ENCODE peak calls at places on chromosomes 16 and 17, in seven cellular contexts. O is GM03348; U is spleen; D is naive thymus-derived CD8-positive, alpha-beta T cell; R is stimulated activated CD4-positive, alpha-beta T cell treated with anti-CD3 and anti-CD28 coated beads, Interleukin-2, amount 100 ng/mL, for 48 hours; B is glomerular endothelial cell; J is activated naive CD8-positive, alpha-beta T cell treated with anti-CD3 and anti-CD28 coated beads, Interleukin-2, amount 50 U/mL, for 24 hours. Q is an unnamed sample.

GRCh38 chr17:28110184-28110583 is 67.7 kb downstream of the NLK start:
- DNase-seq in B (no peak), U (no peak), O (no peak), J (no peak), D (no peak), R (no peak), Q (no peak)

GRCh38 chr16:89919535-89920406 is 1.1 kb downstream of the MC1R start:
- DNase-seq in O (no peak), J (no peak), D (no peak), B (no peak), U (no peak), R (no peak), Q (no peak)

GRCh38 chr16:17423195-17423594 is 47.6 kb downstream of the XYLT1 start:
- DNase-seq in D (no peak), J (no peak), U (no peak), O (no peak), B (no peak), R (no peak), Q (no peak)

GRCh38 chr17:77884019-77884418 is 74.5 kb upstream of the TNRC6C start:
- DNase-seq in U (peak), J (no peak), R (no peak), D (peak), B (no peak), O (no peak), Q (no peak)

GRCh38 chr16:49801290-49801689 is 54.6 kb downstream of the ZNF423 start:
- DNase-seq in J (no peak), O (no peak), U (no peak), R (no peak), B (no peak), D (no peak), Q (no peak)

GRCh38 chr16:86044881-86045600 is 146.1 kb downstream of the IRF8 start:
- DNase-seq in D (peak), J (peak), B (no peak), U (peak), R (no peak), O (no peak), Q (no peak)

GRCh38 chr17:47941998-47942490 is 673 bp downstream of the PNPO start:
- DNase-seq in O (no peak), U (no peak), R (no peak), D (no peak), J (no peak), B (no peak), Q (no peak)

GRCh38 chr16:73321942-73322341 is 274.0 kb upstream of the ZFHX3 start:
- DNase-seq in B (no peak), J (no peak), D (no peak), O (no peak), U (no peak), R (no peak), Q (no peak)

GRCh38 chr17:64718058-64718457 is 56.0 kb upstream of the SMURF2 start:
- DNase-seq in O (no peak), D (no peak), R (no peak), U (no peak), J (no peak), B (no peak), Q (peak)

GRCh38 chr17:32490101-32490482 is 3.3 kb downstream of the CDK5R1 start:
- DNase-seq in R (no peak), B (no peak), U (peak), D (no peak), O (no peak), J (peak), Q (no peak)

GRCh38 chr16:892536-893255 is 78.1 kb downstream of the LMF1 start:
- DNase-seq in D (no peak), B (no peak), J (no peak), O (peak), U (no peak), R (no peak), Q (no peak)

GRCh38 chr17:43669971-43670644 is 8.4 kb upstream of the MEOX1 start:
- DNase-seq in O (no peak), B (no peak), D (no peak), U (no peak), R (no peak), J (no peak), Q (no peak)

GRCh38 chr16:49165025-49165424 is 116.6 kb downstream of the CBLN1 start:
- DNase-seq in O (no peak), D (no peak), U (no peak), R (no peak), J (no peak), B (no peak), Q (no peak)

GRCh38 chr16:67781548-67781921 is 24.8 kb downstream of the RANBP10 start:
- DNase-seq in D (no peak), B (no peak), O (no peak), R (no peak), J (no peak), U (no peak), Q (no peak)

GRCh38 chr17:33137411-33137810 is 145.8 kb downstream of the SPACA3 start:
- DNase-seq in R (no peak), J (no peak), B (no peak), O (no peak), U (no peak), D (no peak), Q (no peak)

GRCh38 chr17:10369239-10369638 is 3.6 kb downstream of the MYH13 start:
- DNase-seq in R (no peak), U (no peak), J (no peak), D (no peak), O (no peak), B (no peak), Q (no peak)

GRCh38 chr16:68644303-68644702 is 807 bp upstream of the CDH3 start:
- DNase-seq in O (no peak), B (no peak), J (no peak), R (no peak), D (no peak), U (no peak), Q (no peak)

GRCh38 chr16:3642397-3643094 is 11.9 kb upstream of the DNASE1 start:
- DNase-seq in D (no peak), R (no peak), O (peak), J (no peak), B (no peak), U (peak), Q (peak)

GRCh38 chr16:75116081-75116910 is at the start of gene LDHD:
- DNase-seq in D (no peak), B (no peak), U (peak), R (no peak), O (peak), J (no peak), Q (peak)

GRCh38 chr17:6677158-6677831 is 25.7 kb downstream of the C17orf100 start:
- DNase-seq in J (peak), U (no peak), D (no peak), B (no peak), O (no peak), R (no peak), Q (no peak)

GRCh38 chr17:72370819-72371218 is 250.0 kb downstream of the SOX9 start:
- DNase-seq in U (no peak), J (no peak), B (no peak), O (peak), D (no peak), R (no peak), Q (no peak)

GRCh38 chr16:83475108-83475507 is 332.7 kb upstream of the HSBP1 start:
- DNase-seq in U (no peak), B (no peak), J (no peak), R (no peak), O (no peak), D (no peak), Q (peak)

GRCh38 chr17:17941015-17941414 is 31.2 kb downstream of the TOM1L2 start:
- DNase-seq in D (no peak), B (no peak), R (no peak), U (no peak), J (no peak), O (no peak), Q (no peak)

GRCh38 chr17:74373838-74374606 is 6.7 kb downstream of the GPR142 start:
- DNase-seq in U (no peak), R (no peak), D (no peak), B (no peak), J (no peak), O (no peak), Q (no peak)

GRCh38 chr16:63372283-63372682 is 1336.0 kb upstream of the CDH8 start:
- DNase-seq in R (no peak), O (no peak), B (no peak), J (no peak), U (no peak), D (no peak), Q (no peak)

GRCh38 chr16:66278111-66278531 is 88.4 kb upstream of the CDH5 start:
- DNase-seq in B (no peak), J (no peak), U (no peak), D (no peak), R (no peak), O (no peak), Q (no peak)

GRCh38 chr17:29383687-29384086 is 6.5 kb upstream of the TAOK1 start:
- DNase-seq in J (no peak), D (no peak), B (no peak), O (peak), R (no peak), U (no peak), Q (no peak)

GRCh38 chr16:4511441-4512082 is 27.0 kb downstream of the CDIP1 start:
- DNase-seq in D (no peak), R (no peak), J (no peak), O (peak), B (no peak), U (peak), Q (peak)

GRCh38 chr16:81446318-81447275 is 2.0 kb downstream of the CMIP start:
- DNase-seq in R (no peak), U (no peak), O (peak), B (no peak), D (peak), J (no peak), Q (no peak)

GRCh38 chr17:38421224-38421841 is 6.9 kb upstream of the ARHGAP23 start:
- DNase-seq in R (no peak), D (no peak), O (peak), J (no peak), U (no peak), B (no peak), Q (no peak)

GRCh38 chr16:88941933-88942909 is 34.8 kb downstream of the CBFA2T3 start:
- DNase-seq in O (peak), J (peak), B (no peak), R (peak), D (peak), U (peak), Q (peak)

GRCh38 chr17:28549274-28550132 is 2.9 kb downstream of the UNC119 start:
- DNase-seq in U (peak), B (no peak), R (peak), O (no peak), D (peak), J (peak), Q (no peak)

Q was measured in ACHN.